ENCODE peak calls at places on chromosome 10, in five cellular contexts. E is bronchial epithelial cell, C is mesendoderm, U is hypothalamus, W is psoas muscle. Z is an unnamed sample.
A peak's percentile ranks its signal among the peaks of the same experiment; 100 is the strongest.

GRCh38 chr10:87818505-87819273 is 663 bp upstream of the ATAD1 start:
- DNase-seq in C (peak; percentile 89), W (no peak), U (peak; percentile 26), E (peak; percentile 32), Z (peak; percentile 60)

GRCh38 chr10:82319558-82319957 is 444.6 kb downstream of the NRG3 start:
- DNase-seq in E (no peak), C (peak; percentile 23), U (no peak), W (no peak), Z (no peak)

GRCh38 chr10:101467286-101467770 is 113.4 kb downstream of the BTRC start:
- DNase-seq in E (peak; percentile 95), W (no peak), C (peak; percentile 89), U (no peak), Z (peak; percentile 66)

GRCh38 chr10:14995964-14996565 is 36.9 kb downstream of the MEIG1 start:
- DNase-seq in U (no peak), E (no peak), W (no peak), C (no peak), Z (no peak)

GRCh38 chr10:72334832-72335393 is 19.8 kb downstream of the DNAJB12 start:
- DNase-seq in U (no peak), W (peak; percentile 93), E (peak; percentile 75), C (no peak), Z (peak; percentile 81)

GRCh38 chr10:6144609-6145413 is 56.0 kb downstream of the RBM17 start:
- DNase-seq in W (peak; percentile 94), E (peak; percentile 65), C (peak; percentile 85), U (peak; percentile 64), Z (peak; percentile 94)

GRCh38 chr10:50850576-50851340 is 34.7 kb downstream of the A1CF start:
- DNase-seq in E (no peak), W (no peak), C (no peak), U (no peak), Z (no peak)

GRCh38 chr10:55476129-55476528 is 675.1 kb upstream of the PCDH15 start:
- DNase-seq in W (no peak), U (no peak), C (no peak), E (peak; percentile 0), Z (no peak)

GRCh38 chr10:79938728-79939380 is 10.1 kb downstream of the SFTPD start:
- DNase-seq in U (peak; percentile 55), W (peak; percentile 69), E (no peak), C (no peak), Z (no peak)

GRCh38 chr10:17622061-17622460 is 4.9 kb upstream of the HACD1 start:
- DNase-seq in E (peak; percentile 47), U (no peak), W (no peak), C (no peak), Z (no peak)

GRCh38 chr10:5073659-5074058 is 20.6 kb upstream of the AKR1C3 start:
- DNase-seq in U (no peak), C (no peak), W (no peak), E (no peak), Z (no peak)

GRCh38 chr10:73908853-73909611 is 1.9 kb upstream of the PLAU start:
- DNase-seq in C (peak; percentile 82), U (no peak), E (peak; percentile 99), W (no peak), Z (peak; percentile 73)

GRCh38 chr10:27998178-27998953 is 513 bp downstream of the ODAD2 start:
- DNase-seq in C (peak; percentile 67), U (no peak), W (no peak), E (no peak), Z (peak; percentile 12)

GRCh38 chr10:74921744-74922143 is 95.3 kb downstream of the KAT6B start:
- DNase-seq in E (no peak), C (peak; percentile 97), W (no peak), U (no peak), Z (no peak)

GRCh38 chr10:132815161-132815857 is 29.4 kb upstream of the NKX6-2 start:
- DNase-seq in E (no peak), C (no peak), W (peak; percentile 5), U (no peak), Z (no peak)

GRCh38 chr10:95601116-95601719 is 40.0 kb upstream of the SORBS1 start:
- DNase-seq in E (peak; percentile 79), U (no peak), W (peak; percentile 85), C (peak; percentile 98), Z (peak; percentile 67)

GRCh38 chr10:74418285-74418872 is 267.4 kb downstream of the ADK start:
- DNase-seq in U (no peak), C (peak; percentile 54), E (no peak), W (no peak), Z (no peak)

GRCh38 chr10:67520924-67521520 is 175.0 kb downstream of the CTNNA3 start:
- DNase-seq in C (peak; percentile 64), U (no peak), W (no peak), E (peak; percentile 49), Z (peak; percentile 41)

GRCh38 chr10:18164771-18165361 is 24.6 kb downstream of the CACNB2 start:
- DNase-seq in U (no peak), C (no peak), W (no peak), E (no peak), Z (no peak)

GRCh38 chr10:392705-393037 is 257.4 kb downstream of the ZMYND11 start:
- DNase-seq in U (no peak), E (no peak), C (no peak), W (no peak), Z (no peak)

GRCh38 chr10:98314577-98315284 is 46.7 kb upstream of the LOXL4 start:
- DNase-seq in U (no peak), W (peak; percentile 81), E (peak; percentile 44), C (no peak), Z (no peak)

GRCh38 chr10:77586719-77587423 is 50.7 kb downstream of the KCNMA1 start:
- DNase-seq in U (no peak), W (peak; percentile 78), E (peak; percentile 88), C (no peak), Z (no peak)

GRCh38 chr10:101050206-101051069 is 11.4 kb upstream of the KAZALD1 start:
- DNase-seq in E (no peak), U (no peak), W (peak; percentile 79), C (peak; percentile 76), Z (peak; percentile 87)

GRCh38 chr10:24715246-24715769 is 8.4 kb downstream of the ARHGAP21 start:
- DNase-seq in C (no peak), E (no peak), W (no peak), U (no peak), Z (no peak)

GRCh38 chr10:122233857-122234348 is 37.2 kb upstream of the BTBD16 start:
- DNase-seq in E (no peak), W (peak; percentile 86), U (no peak), C (no peak), Z (no peak)

GRCh38 chr10:1063232-1063862 is 7.2 kb downstream of the WDR37 start:
- DNase-seq in C (no peak), U (no peak), W (no peak), E (no peak), Z (no peak)

GRCh38 chr10:96339956-96340904 is 18.6 kb downstream of the OPALIN start:
- DNase-seq in W (peak; percentile 54), E (peak; percentile 65), U (no peak), C (peak; percentile 84), Z (peak; percentile 61)

GRCh38 chr10:104580321-104580720 is 60.8 kb upstream of the SORCS3 start:
- DNase-seq in U (no peak), C (no peak), W (no peak), E (peak; percentile 75), Z (no peak)